ENCODE peak calls at places on chromosomes 7 and 10, in five cellular contexts. T, F, O, R and Q are unnamed samples.

GRCh38 chr10:64952042-64952441 is 1430.8 kb downstream of the REEP3 start:
- DNase-seq in T (no peak), R (no peak), O (no peak), F (no peak), Q (no peak)

GRCh38 chr7:51139796-51140195 is 176.8 kb downstream of the COBL start:
- DNase-seq in R (no peak), O (no peak), F (peak), T (no peak), Q (no peak)

GRCh38 chr7:133783276-133783675 is 343.9 kb upstream of the LRGUK start:
- DNase-seq in R (no peak), T (no peak), O (no peak), F (peak), Q (no peak)

GRCh38 chr10:16949806-16950205 is 132.6 kb upstream of the RSU1 start:
- DNase-seq in R (no peak), T (no peak), F (no peak), O (no peak), Q (no peak)

GRCh38 chr7:27198871-27199801 is 755 bp downstream of the HOXA13 start:
- DNase-seq in T (no peak), R (peak), F (no peak), O (no peak), Q (no peak)

GRCh38 chr7:45389073-45389872 is 184.9 kb upstream of the ADCY1 start:
- DNase-seq in R (no peak), F (no peak), T (no peak), O (no peak), Q (no peak)

GRCh38 chr7:120783721-120784120 is 74.2 kb downstream of the TSPAN12 start:
- DNase-seq in O (no peak), F (no peak), T (no peak), R (no peak), Q (no peak)

GRCh38 chr10:16686081-16686902 is 130.9 kb downstream of the RSU1 start:
- DNase-seq in T (no peak), F (no peak), R (no peak), O (no peak), Q (no peak)

GRCh38 chr7:112193915-112194502 is 12.2 kb downstream of the DOCK4 start:
- DNase-seq in O (no peak), F (no peak), T (no peak), R (no peak), Q (no peak)

GRCh38 chr10:124015991-124016390 is 77.4 kb downstream of the CHST15 start:
- DNase-seq in O (no peak), F (no peak), T (no peak), R (no peak), Q (no peak)

GRCh38 chr7:99829520-99830160 is 1.8 kb downstream of the CYP3A43 start:
- DNase-seq in T (no peak), R (no peak), F (no peak), O (no peak), Q (no peak)

GRCh38 chr10:113111900-113112853 is 162.1 kb downstream of the TCF7L2 start:
- DNase-seq in R (peak), O (no peak), F (peak), T (no peak), Q (no peak)

GRCh38 chr7:122965306-122965705 is 30.2 kb downstream of the TAS2R16 start:
- DNase-seq in R (no peak), T (no peak), O (no peak), F (no peak), Q (no peak)

GRCh38 chr7:26101471-26102151 is 50.4 kb upstream of the NFE2L3 start:
- DNase-seq in F (no peak), O (no peak), T (peak), R (no peak), Q (peak)